ENCODE peak calls at places on chromosome 12, in nine cellular contexts. R, L, M, G, N, B, T, J and S are unnamed samples.

GRCh38 chr12:71536939-71537622 is 97.5 kb downstream of the LGR5 start:
- DNase-seq in G (no peak), R (no peak), N (no peak), M (no peak), L (no peak), J (no peak), T (no peak), B (no peak), S (no peak)

GRCh38 chr12:46108721-46109120 is 118.3 kb upstream of the SCAF11 start:
- DNase-seq in G (no peak), T (no peak), L (no peak), B (no peak), M (no peak), R (no peak), N (no peak), J (no peak), S (no peak)

GRCh38 chr12:6946033-6946919 is 2.5 kb downstream of the C12orf57 start:
- DNase-seq in T (no peak), G (peak; percentile 43), R (no peak), J (peak; percentile 87), M (no peak), B (no peak), N (peak; percentile 61), L (no peak), S (no peak)

GRCh38 chr12:20460956-20461355 is 92.6 kb downstream of the PDE3A start:
- DNase-seq in G (no peak), L (no peak), T (no peak), N (no peak), R (no peak), J (no peak), M (no peak), B (no peak), S (no peak)

GRCh38 chr12:103771466-103771865 is 69.6 kb downstream of the NT5DC3 start:
- DNase-seq in N (no peak), M (no peak), J (no peak), T (peak; percentile 52), R (no peak), L (no peak), G (peak; percentile 27), B (no peak), S (no peak)

GRCh38 chr12:116765271-116765670 is 27.2 kb downstream of the RNFT2 start:
- DNase-seq in M (no peak), B (no peak), G (no peak), T (no peak), L (no peak), R (no peak), J (no peak), N (no peak), S (no peak)

GRCh38 chr12:14710632-14711324 is 14.4 kb upstream of the GUCY2C start:
- DNase-seq in N (no peak), B (no peak), R (no peak), J (no peak), L (no peak), M (no peak), T (peak; percentile 54), G (no peak), S (no peak)

GRCh38 chr12:91099836-91100235 is 11.5 kb downstream of the LUM start:
- DNase-seq in R (no peak), G (no peak), M (no peak), J (no peak), T (no peak), L (no peak), B (no peak), N (no peak), S (no peak)

GRCh38 chr12:49776858-49777257 is 35.5 kb downstream of the TMBIM6 start:
- DNase-seq in J (peak; percentile 45), L (no peak), B (no peak), R (no peak), T (no peak), M (no peak), G (no peak), N (no peak), S (no peak)

GRCh38 chr12:28802706-28803438 is 346.2 kb upstream of the FAR2 start:
- DNase-seq in N (no peak), G (peak; percentile 41), B (no peak), M (no peak), L (no peak), R (peak; percentile 44), T (no peak), J (no peak), S (peak; percentile 26)

GRCh38 chr12:111942557-111942956 is 70.4 kb downstream of the TMEM116 start:
- DNase-seq in J (no peak), N (no peak), G (no peak), R (no peak), B (no peak), M (no peak), T (no peak), L (peak; percentile 7), S (no peak)

GRCh38 chr12:114018669-114019068 is 52.5 kb upstream of the RBM19 start:
- DNase-seq in B (no peak), N (no peak), G (no peak), T (no peak), R (no peak), M (no peak), L (no peak), J (no peak), S (no peak)